ENCODE peak calls at places on chromosomes 11 and 22, in nine cellular contexts. One of them, this sample, is unnamed.

GRCh38 chr22:31818481-31819392 is 64.9 kb downstream of the DEPDC5 start:
- DNase-seq in colonic mucosa: no peak
- DNase-seq in heart right ventricle: no peak
- DNase-seq in DND-41: no peak
- DNase-seq in upper lobe of right lung: no peak
- DNase-seq in PC-3: peak; percentile 22
- DNase-seq in GM23338: peak; percentile 20
- DNase-seq in A549: peak; percentile 12
- DNase-seq in MM.1S: no peak
- DNase-seq in this sample: no peak

GRCh38 chr11:124875401-124875800 is 10.2 kb downstream of the ROBO3 start:
- DNase-seq in colonic mucosa: no peak
- DNase-seq in A549: no peak
- DNase-seq in MM.1S: no peak
- DNase-seq in heart right ventricle: no peak
- DNase-seq in GM23338: no peak
- DNase-seq in upper lobe of right lung: peak; percentile 53
- DNase-seq in PC-3: no peak
- DNase-seq in DND-41: no peak
- DNase-seq in this sample: no peak

GRCh38 chr11:122910775-122911174 is 28.2 kb downstream of the JHY start:
- DNase-seq in colonic mucosa: no peak
- DNase-seq in MM.1S: no peak
- DNase-seq in DND-41: no peak
- DNase-seq in heart right ventricle: no peak
- DNase-seq in GM23338: peak; percentile 53
- DNase-seq in A549: peak; percentile 29
- DNase-seq in upper lobe of right lung: no peak
- DNase-seq in PC-3: peak; percentile 53
- DNase-seq in this sample: peak; percentile 24

GRCh38 chr11:67031791-67032561 is 9.0 kb downstream of the SYT12 start:
- DNase-seq in colonic mucosa: no peak
- DNase-seq in PC-3: peak; percentile 61
- DNase-seq in upper lobe of right lung: no peak
- DNase-seq in GM23338: no peak
- DNase-seq in heart right ventricle: no peak
- DNase-seq in DND-41: no peak
- DNase-seq in A549: no peak
- DNase-seq in MM.1S: no peak
- DNase-seq in this sample: no peak

GRCh38 chr11:121762820-121763219 is 310.1 kb upstream of the SORL1-AS1 start:
- DNase-seq in colonic mucosa: no peak
- DNase-seq in upper lobe of right lung: no peak
- DNase-seq in heart right ventricle: peak; percentile 24
- DNase-seq in MM.1S: no peak
- DNase-seq in DND-41: no peak
- DNase-seq in A549: no peak
- DNase-seq in GM23338: peak; percentile 41
- DNase-seq in PC-3: peak; percentile 18
- DNase-seq in this sample: peak; percentile 17

GRCh38 chr11:47577460-47578041 is 1.2 kb downstream of the KBTBD4 start:
- DNase-seq in PC-3: no peak
- DNase-seq in DND-41: no peak
- DNase-seq in MM.1S: no peak
- DNase-seq in colonic mucosa: no peak
- DNase-seq in GM23338: no peak
- DNase-seq in heart right ventricle: no peak
- DNase-seq in upper lobe of right lung: no peak
- DNase-seq in A549: no peak
- DNase-seq in this sample: no peak

GRCh38 chr11:71080239-71081097 is 171.9 kb downstream of the SHANK2 start:
- DNase-seq in upper lobe of right lung: peak; percentile 73
- DNase-seq in DND-41: peak; percentile 82
- DNase-seq in colonic mucosa: peak; percentile 81
- DNase-seq in MM.1S: peak; percentile 65
- DNase-seq in PC-3: peak; percentile 79
- DNase-seq in heart right ventricle: peak; percentile 27
- DNase-seq in A549: peak; percentile 87
- DNase-seq in GM23338: peak; percentile 95
- DNase-seq in this sample: peak; percentile 57

GRCh38 chr22:40043793-40044101 is 49.0 kb downstream of the FAM83F start:
- DNase-seq in heart right ventricle: no peak
- DNase-seq in GM23338: no peak
- DNase-seq in upper lobe of right lung: no peak
- DNase-seq in A549: no peak
- DNase-seq in PC-3: no peak
- DNase-seq in MM.1S: no peak
- DNase-seq in DND-41: no peak
- DNase-seq in colonic mucosa: no peak
- DNase-seq in this sample: no peak

GRCh38 chr11:45333506-45333971 is 47.4 kb upstream of the SYT13 start:
- DNase-seq in PC-3: peak; percentile 44
- DNase-seq in DND-41: no peak
- DNase-seq in A549: peak; percentile 36
- DNase-seq in GM23338: peak; percentile 76
- DNase-seq in colonic mucosa: peak; percentile 31
- DNase-seq in upper lobe of right lung: no peak
- DNase-seq in heart right ventricle: peak; percentile 55
- DNase-seq in MM.1S: peak; percentile 16
- DNase-seq in this sample: peak; percentile 34

GRCh38 chr22:28025333-28025732 is 106.3 kb upstream of the PITPNB start:
- DNase-seq in GM23338: no peak
- DNase-seq in colonic mucosa: peak; percentile 2
- DNase-seq in heart right ventricle: no peak
- DNase-seq in A549: no peak
- DNase-seq in upper lobe of right lung: peak; percentile 32
- DNase-seq in MM.1S: no peak
- DNase-seq in PC-3: no peak
- DNase-seq in DND-41: no peak
- DNase-seq in this sample: no peak

GRCh38 chr11:114438303-114438702 is 964 bp upstream of the REXO2 start:
- DNase-seq in colonic mucosa: no peak
- DNase-seq in upper lobe of right lung: no peak
- DNase-seq in A549: no peak
- DNase-seq in MM.1S: no peak
- DNase-seq in heart right ventricle: no peak
- DNase-seq in GM23338: peak; percentile 80
- DNase-seq in PC-3: peak; percentile 80
- DNase-seq in DND-41: no peak
- DNase-seq in this sample: peak; percentile 21

GRCh38 chr11:63639195-63639832 is 25.1 kb upstream of the PLAAT3 start:
- DNase-seq in upper lobe of right lung: no peak
- DNase-seq in A549: peak; percentile 26
- DNase-seq in PC-3: peak; percentile 64
- DNase-seq in heart right ventricle: no peak
- DNase-seq in DND-41: no peak
- DNase-seq in GM23338: peak; percentile 35
- DNase-seq in colonic mucosa: no peak
- DNase-seq in MM.1S: peak; percentile 44
- DNase-seq in this sample: no peak
- TF ChIP-seq CTCF in upper lobe of right lung: peak; percentile 54
- TF ChIP-seq CTCF in A549: peak; percentile 53
- TF ChIP-seq CTCF in PC-3: peak; percentile 73
- TF ChIP-seq CTCF in heart right ventricle: peak; percentile 46
- TF ChIP-seq CTCF in DND-41: peak; percentile 59
- TF ChIP-seq CTCF in GM23338: no peak
- TF ChIP-seq CTCF in colonic mucosa: no peak
- TF ChIP-seq CTCF in MM.1S: peak; percentile 50
- TF ChIP-seq CTCF in this sample: peak; percentile 51

GRCh38 chr22:46687045-46687444 is 51.0 kb downstream of the CERK start:
- DNase-seq in DND-41: no peak
- DNase-seq in PC-3: no peak
- DNase-seq in A549: no peak
- DNase-seq in upper lobe of right lung: no peak
- DNase-seq in GM23338: no peak
- DNase-seq in heart right ventricle: peak; percentile 13
- DNase-seq in colonic mucosa: no peak
- DNase-seq in MM.1S: no peak
- DNase-seq in this sample: no peak
- H3K27ac ChIP-seq in DND-41: no peak overlapping the region
- H3K27ac ChIP-seq in PC-3: no peak overlapping the region
- H3K27ac ChIP-seq in A549: no peak overlapping the region
- H3K27ac ChIP-seq in upper lobe of right lung: no peak overlapping the region
- H3K27ac ChIP-seq in GM23338: no peak overlapping the region
- H3K27ac ChIP-seq in heart right ventricle: peak overlapping the region; percentile 85
- H3K27ac ChIP-seq in colonic mucosa: no peak overlapping the region
- H3K27ac ChIP-seq in MM.1S: no peak overlapping the region
- H3K27ac ChIP-seq in this sample: no peak overlapping the region

DNA sequence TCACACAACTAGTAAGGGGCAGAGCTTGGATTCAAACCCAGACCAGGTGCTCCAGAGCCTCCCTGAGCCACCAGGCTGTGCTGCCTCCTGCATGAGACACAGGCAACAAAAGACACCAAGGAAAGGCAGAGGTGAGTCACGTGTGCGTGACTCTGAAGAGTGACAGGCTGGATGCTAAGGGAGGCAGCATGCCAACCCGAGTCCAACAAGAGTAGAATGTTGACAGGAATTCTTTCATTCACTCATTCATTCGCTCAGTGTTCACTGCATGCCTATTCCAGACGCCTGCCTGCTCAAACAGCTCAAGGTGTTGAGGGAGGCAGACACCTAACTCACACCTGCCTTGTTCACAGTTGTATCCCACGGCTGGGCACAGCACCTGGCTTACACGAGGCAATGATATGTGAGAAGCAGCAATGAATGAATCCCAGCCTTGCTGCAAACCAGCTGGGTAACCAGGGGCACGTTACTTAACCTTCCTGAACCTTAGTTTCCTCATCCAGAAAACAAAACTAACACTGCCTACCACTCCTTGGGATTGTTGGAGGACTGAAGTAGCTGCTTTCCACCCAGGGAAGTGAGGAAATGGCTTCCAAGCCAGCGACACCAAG is 73.8 kb upstream of the ARFGAP3 start:
- DNase-seq in PC-3: peak; percentile 74
- DNase-seq in heart right ventricle: peak; percentile 36
- DNase-seq in colonic mucosa: no peak
- DNase-seq in upper lobe of right lung: peak; percentile 62
- DNase-seq in A549: peak; percentile 33
- DNase-seq in GM23338: no peak
- DNase-seq in MM.1S: no peak
- DNase-seq in DND-41: no peak
- DNase-seq in this sample: peak; percentile 26
- TF ChIP-seq CTCF in PC-3: peak; percentile 41
- TF ChIP-seq CTCF in heart right ventricle: peak; percentile 40
- TF ChIP-seq CTCF in colonic mucosa: no peak
- TF ChIP-seq CTCF in upper lobe of right lung: no peak
- TF ChIP-seq CTCF in A549: no peak
- TF ChIP-seq CTCF in GM23338: peak; percentile 20
- TF ChIP-seq CTCF in MM.1S: no peak
- TF ChIP-seq CTCF in DND-41: no peak
- TF ChIP-seq CTCF in this sample: no peak

DNA sequence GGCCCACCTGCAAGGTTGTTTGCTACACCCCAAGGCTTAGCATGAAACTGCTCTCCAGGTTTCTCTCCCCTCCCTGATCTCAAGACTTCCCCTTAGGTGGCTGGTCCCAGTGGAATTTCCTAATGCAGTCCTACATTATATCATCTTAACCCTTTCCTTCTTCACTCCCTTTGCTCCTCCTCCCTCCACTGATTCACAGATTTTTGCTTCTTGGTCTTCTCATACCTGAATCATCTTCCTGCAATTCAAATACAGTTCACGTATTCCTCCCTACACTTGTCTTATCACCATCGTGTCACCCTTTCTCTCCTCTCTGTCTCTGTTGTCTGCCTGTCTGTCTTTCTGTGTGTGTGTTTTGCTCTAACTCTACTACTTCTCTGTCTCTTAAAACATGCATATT is 17.0 kb downstream of the MMP10 start:
- DNase-seq in DND-41: no peak
- DNase-seq in upper lobe of right lung: no peak
- DNase-seq in heart right ventricle: no peak
- DNase-seq in PC-3: peak; percentile 68
- DNase-seq in MM.1S: no peak
- DNase-seq in GM23338: no peak
- DNase-seq in colonic mucosa: no peak
- DNase-seq in A549: no peak
- DNase-seq in this sample: peak; percentile 38
- H3K27ac ChIP-seq in DND-41: no peak overlapping the region
- H3K27ac ChIP-seq in upper lobe of right lung: no peak overlapping the region
- H3K27ac ChIP-seq in heart right ventricle: no peak overlapping the region
- H3K27ac ChIP-seq in PC-3: no peak overlapping the region
- H3K27ac ChIP-seq in MM.1S: no peak overlapping the region
- H3K27ac ChIP-seq in GM23338: no peak overlapping the region
- H3K27ac ChIP-seq in colonic mucosa: no peak overlapping the region
- H3K27ac ChIP-seq in A549: peak overlapping the region; percentile 65
- H3K27ac ChIP-seq in this sample: no peak overlapping the region

DNA sequence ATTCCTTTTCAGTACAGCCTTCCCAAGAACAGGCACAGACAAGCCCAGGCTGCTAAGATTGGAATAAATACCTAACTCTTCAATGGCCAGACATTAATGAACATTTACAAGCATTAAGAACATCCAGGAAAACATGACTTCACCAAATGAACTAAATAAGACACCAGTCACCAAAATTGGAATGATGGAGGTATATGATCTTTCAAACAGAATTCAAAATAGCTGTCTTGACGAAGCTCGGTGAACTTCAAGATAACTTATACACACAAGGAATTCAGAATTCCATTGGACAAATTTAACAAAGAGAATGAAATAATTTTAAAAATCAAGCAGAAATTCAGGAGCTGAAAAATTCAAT is 16.4 kb upstream of the DDX10 start:
- DNase-seq in MM.1S: no peak
- DNase-seq in DND-41: no peak
- DNase-seq in PC-3: no peak
- DNase-seq in GM23338: no peak
- DNase-seq in colonic mucosa: no peak
- DNase-seq in upper lobe of right lung: no peak
- DNase-seq in A549: no peak
- DNase-seq in heart right ventricle: no peak
- DNase-seq in this sample: no peak
- TF ChIP-seq CTCF in MM.1S: no peak
- TF ChIP-seq CTCF in DND-41: no peak
- TF ChIP-seq CTCF in PC-3: no peak
- TF ChIP-seq CTCF in GM23338: no peak
- TF ChIP-seq CTCF in colonic mucosa: no peak
- TF ChIP-seq CTCF in upper lobe of right lung: no peak
- TF ChIP-seq CTCF in A549: no peak
- TF ChIP-seq CTCF in heart right ventricle: no peak
- TF ChIP-seq CTCF in this sample: peak; percentile 35